ENCODE peak calls at places on chromosomes 13 and 19, in seven cellular contexts. One of them, this sample, is unnamed.

GRCh38 chr19:18232540-18233223 is 6.4 kb upstream of the PDE4C start:
- DNase-seq in hypothalamus: no peak
- DNase-seq in stimulated activated CD8-positive, alpha-beta memory T cell treated with anti-CD3 and anti-CD28 coated beads, Interleukin-7, amount 100 ng/mL, for 4 hours: no peak
- DNase-seq in HuH-7.5: peak; percentile 80
- DNase-seq in GM12864: no peak
- DNase-seq in heart right ventricle: no peak
- DNase-seq in Daoy: no peak
- DNase-seq in this sample: no peak

GRCh38 chr13:110576736-110577476 is 15.4 kb upstream of the RAB20 start:
- DNase-seq in hypothalamus: no peak
- DNase-seq in stimulated activated CD8-positive, alpha-beta memory T cell treated with anti-CD3 and anti-CD28 coated beads, Interleukin-7, amount 100 ng/mL, for 4 hours: no peak
- DNase-seq in HuH-7.5: no peak
- DNase-seq in GM12864: no peak
- DNase-seq in heart right ventricle: no peak
- DNase-seq in Daoy: no peak
- DNase-seq in this sample: no peak

GRCh38 chr19:6694147-6694815 is 24.3 kb upstream of the TNFSF14 start:
- DNase-seq in hypothalamus: no peak
- DNase-seq in stimulated activated CD8-positive, alpha-beta memory T cell treated with anti-CD3 and anti-CD28 coated beads, Interleukin-7, amount 100 ng/mL, for 4 hours: no peak
- DNase-seq in HuH-7.5: no peak
- DNase-seq in GM12864: no peak
- DNase-seq in heart right ventricle: no peak
- DNase-seq in Daoy: no peak
- DNase-seq in this sample: no peak

GRCh38 chr13:94824601-94825000 is 112.3 kb upstream of the SOX21 start:
- DNase-seq in hypothalamus: no peak
- DNase-seq in stimulated activated CD8-positive, alpha-beta memory T cell treated with anti-CD3 and anti-CD28 coated beads, Interleukin-7, amount 100 ng/mL, for 4 hours: no peak
- DNase-seq in HuH-7.5: no peak
- DNase-seq in GM12864: no peak
- DNase-seq in heart right ventricle: no peak
- DNase-seq in Daoy: no peak
- DNase-seq in this sample: no peak

GRCh38 chr19:29624489-29625210 is 18.6 kb downstream of the POP4 start:
- DNase-seq in hypothalamus: no peak
- DNase-seq in stimulated activated CD8-positive, alpha-beta memory T cell treated with anti-CD3 and anti-CD28 coated beads, Interleukin-7, amount 100 ng/mL, for 4 hours: no peak
- DNase-seq in HuH-7.5: no peak
- DNase-seq in GM12864: no peak
- DNase-seq in heart right ventricle: no peak
- DNase-seq in Daoy: peak; percentile 40
- DNase-seq in this sample: no peak

GRCh38 chr19:39828634-39829032 is 5.3 kb downstream of the DYRK1B start:
- DNase-seq in hypothalamus: no peak
- DNase-seq in stimulated activated CD8-positive, alpha-beta memory T cell treated with anti-CD3 and anti-CD28 coated beads, Interleukin-7, amount 100 ng/mL, for 4 hours: no peak
- DNase-seq in HuH-7.5: no peak
- DNase-seq in GM12864: no peak
- DNase-seq in heart right ventricle: no peak
- DNase-seq in Daoy: no peak
- DNase-seq in this sample: no peak

GRCh38 chr19:35546532-35546931 is 1.1 kb downstream of the TMEM147 start:
- DNase-seq in hypothalamus: no peak
- DNase-seq in stimulated activated CD8-positive, alpha-beta memory T cell treated with anti-CD3 and anti-CD28 coated beads, Interleukin-7, amount 100 ng/mL, for 4 hours: no peak
- DNase-seq in HuH-7.5: no peak
- DNase-seq in GM12864: no peak
- DNase-seq in heart right ventricle: no peak
- DNase-seq in Daoy: no peak
- DNase-seq in this sample: no peak

GRCh38 chr19:40549007-40549708 is 27.5 kb upstream of the SHKBP1 start:
- DNase-seq in hypothalamus: no peak
- DNase-seq in stimulated activated CD8-positive, alpha-beta memory T cell treated with anti-CD3 and anti-CD28 coated beads, Interleukin-7, amount 100 ng/mL, for 4 hours: peak; percentile 66
- DNase-seq in HuH-7.5: peak; percentile 85
- DNase-seq in GM12864: no peak
- DNase-seq in heart right ventricle: peak; percentile 37
- DNase-seq in Daoy: peak; percentile 78
- DNase-seq in this sample: peak; percentile 64

GRCh38 chr13:100625447-100625846 is 36.9 kb upstream of the GGACT start:
- DNase-seq in hypothalamus: no peak
- DNase-seq in stimulated activated CD8-positive, alpha-beta memory T cell treated with anti-CD3 and anti-CD28 coated beads, Interleukin-7, amount 100 ng/mL, for 4 hours: no peak
- DNase-seq in HuH-7.5: no peak
- DNase-seq in GM12864: no peak
- DNase-seq in heart right ventricle: no peak
- DNase-seq in Daoy: no peak
- DNase-seq in this sample: no peak

GRCh38 chr13:102877285-102877684 is 31.5 kb downstream of the ERCC5 start:
- DNase-seq in hypothalamus: no peak
- DNase-seq in stimulated activated CD8-positive, alpha-beta memory T cell treated with anti-CD3 and anti-CD28 coated beads, Interleukin-7, amount 100 ng/mL, for 4 hours: no peak
- DNase-seq in HuH-7.5: peak; percentile 8
- DNase-seq in GM12864: no peak
- DNase-seq in heart right ventricle: peak; percentile 62
- DNase-seq in Daoy: no peak
- DNase-seq in this sample: no peak

GRCh38 chr13:96172066-96172465 is 82.2 kb downstream of the HS6ST3 start:
- DNase-seq in hypothalamus: no peak
- DNase-seq in stimulated activated CD8-positive, alpha-beta memory T cell treated with anti-CD3 and anti-CD28 coated beads, Interleukin-7, amount 100 ng/mL, for 4 hours: no peak
- DNase-seq in HuH-7.5: no peak
- DNase-seq in GM12864: no peak
- DNase-seq in heart right ventricle: no peak
- DNase-seq in Daoy: no peak
- DNase-seq in this sample: no peak

GRCh38 chr19:40625406-40626120 is 24.4 kb downstream of the LTBP4 start:
- DNase-seq in hypothalamus: no peak
- DNase-seq in stimulated activated CD8-positive, alpha-beta memory T cell treated with anti-CD3 and anti-CD28 coated beads, Interleukin-7, amount 100 ng/mL, for 4 hours: no peak
- DNase-seq in HuH-7.5: no peak
- DNase-seq in GM12864: no peak
- DNase-seq in heart right ventricle: no peak
- DNase-seq in Daoy: no peak
- DNase-seq in this sample: no peak

GRCh38 chr19:54653181-54653809 is 9.5 kb upstream of the LILRB4 start:
- DNase-seq in hypothalamus: no peak
- DNase-seq in stimulated activated CD8-positive, alpha-beta memory T cell treated with anti-CD3 and anti-CD28 coated beads, Interleukin-7, amount 100 ng/mL, for 4 hours: no peak
- DNase-seq in HuH-7.5: peak; percentile 36
- DNase-seq in GM12864: no peak
- DNase-seq in heart right ventricle: no peak
- DNase-seq in Daoy: peak; percentile 32
- DNase-seq in this sample: no peak

GRCh38 chr13:24022568-24022967 is 125.3 kb upstream of the C1QTNF9B start:
- DNase-seq in hypothalamus: no peak
- DNase-seq in stimulated activated CD8-positive, alpha-beta memory T cell treated with anti-CD3 and anti-CD28 coated beads, Interleukin-7, amount 100 ng/mL, for 4 hours: no peak
- DNase-seq in HuH-7.5: no peak
- DNase-seq in GM12864: no peak
- DNase-seq in heart right ventricle: no peak
- DNase-seq in Daoy: no peak
- DNase-seq in this sample: no peak

GRCh38 chr19:18292460-18292809 is 11.0 kb upstream of the JUND start:
- DNase-seq in hypothalamus: no peak
- DNase-seq in stimulated activated CD8-positive, alpha-beta memory T cell treated with anti-CD3 and anti-CD28 coated beads, Interleukin-7, amount 100 ng/mL, for 4 hours: no peak
- DNase-seq in HuH-7.5: no peak
- DNase-seq in GM12864: no peak
- DNase-seq in heart right ventricle: no peak
- DNase-seq in Daoy: peak; percentile 26
- DNase-seq in this sample: peak; percentile 39

GRCh38 chr13:40664100-40665060 is 2.1 kb downstream of the FOXO1 start:
- DNase-seq in hypothalamus: no peak
- DNase-seq in stimulated activated CD8-positive, alpha-beta memory T cell treated with anti-CD3 and anti-CD28 coated beads, Interleukin-7, amount 100 ng/mL, for 4 hours: peak; percentile 71
- DNase-seq in HuH-7.5: peak; percentile 61
- DNase-seq in GM12864: no peak
- DNase-seq in heart right ventricle: peak; percentile 83
- DNase-seq in Daoy: peak; percentile 28
- DNase-seq in this sample: peak; percentile 75

GRCh38 chr13:32126298-32126697 is 94.7 kb downstream of the FRY start:
- DNase-seq in hypothalamus: no peak
- DNase-seq in stimulated activated CD8-positive, alpha-beta memory T cell treated with anti-CD3 and anti-CD28 coated beads, Interleukin-7, amount 100 ng/mL, for 4 hours: no peak
- DNase-seq in HuH-7.5: no peak
- DNase-seq in GM12864: no peak
- DNase-seq in heart right ventricle: no peak
- DNase-seq in Daoy: no peak
- DNase-seq in this sample: no peak

GRCh38 chr13:19818223-19818842 is 35.6 kb upstream of the PSPC1 start:
- DNase-seq in hypothalamus: no peak
- DNase-seq in stimulated activated CD8-positive, alpha-beta memory T cell treated with anti-CD3 and anti-CD28 coated beads, Interleukin-7, amount 100 ng/mL, for 4 hours: peak; percentile 7
- DNase-seq in HuH-7.5: peak; percentile 26
- DNase-seq in GM12864: no peak
- DNase-seq in heart right ventricle: no peak
- DNase-seq in Daoy: peak; percentile 15
- DNase-seq in this sample: peak; percentile 11

GRCh38 chr13:83780201-83780600 is 102.1 kb downstream of the SLITRK1 start:
- DNase-seq in hypothalamus: no peak
- DNase-seq in stimulated activated CD8-positive, alpha-beta memory T cell treated with anti-CD3 and anti-CD28 coated beads, Interleukin-7, amount 100 ng/mL, for 4 hours: no peak
- DNase-seq in HuH-7.5: no peak
- DNase-seq in GM12864: no peak
- DNase-seq in heart right ventricle: no peak
- DNase-seq in Daoy: no peak
- DNase-seq in this sample: no peak

GRCh38 chr19:35164418-35164817 is 9.9 kb downstream of the FXYD5 start:
- DNase-seq in hypothalamus: no peak
- DNase-seq in stimulated activated CD8-positive, alpha-beta memory T cell treated with anti-CD3 and anti-CD28 coated beads, Interleukin-7, amount 100 ng/mL, for 4 hours: no peak
- DNase-seq in HuH-7.5: no peak
- DNase-seq in GM12864: no peak
- DNase-seq in heart right ventricle: no peak
- DNase-seq in Daoy: peak; percentile 57
- DNase-seq in this sample: no peak

GRCh38 chr13:111210082-111210481 is 95.0 kb downstream of the ARHGEF7 start:
- DNase-seq in hypothalamus: no peak
- DNase-seq in stimulated activated CD8-positive, alpha-beta memory T cell treated with anti-CD3 and anti-CD28 coated beads, Interleukin-7, amount 100 ng/mL, for 4 hours: no peak
- DNase-seq in HuH-7.5: no peak
- DNase-seq in GM12864: no peak
- DNase-seq in heart right ventricle: no peak
- DNase-seq in Daoy: no peak
- DNase-seq in this sample: no peak

GRCh38 chr13:27523345-27524073 is 73.1 kb upstream of the MTIF3 start:
- DNase-seq in hypothalamus: no peak
- DNase-seq in stimulated activated CD8-positive, alpha-beta memory T cell treated with anti-CD3 and anti-CD28 coated beads, Interleukin-7, amount 100 ng/mL, for 4 hours: no peak
- DNase-seq in HuH-7.5: no peak
- DNase-seq in GM12864: no peak
- DNase-seq in heart right ventricle: peak; percentile 23
- DNase-seq in Daoy: no peak
- DNase-seq in this sample: no peak

GRCh38 chr13:75877092-75877491 is 241.0 kb downstream of the LMO7 start:
- DNase-seq in hypothalamus: no peak
- DNase-seq in stimulated activated CD8-positive, alpha-beta memory T cell treated with anti-CD3 and anti-CD28 coated beads, Interleukin-7, amount 100 ng/mL, for 4 hours: no peak
- DNase-seq in HuH-7.5: no peak
- DNase-seq in GM12864: no peak
- DNase-seq in heart right ventricle: no peak
- DNase-seq in Daoy: no peak
- DNase-seq in this sample: no peak

GRCh38 chr13:80033286-80033685 is 307.6 kb downstream of the SPRY2 start:
- DNase-seq in hypothalamus: no peak
- DNase-seq in stimulated activated CD8-positive, alpha-beta memory T cell treated with anti-CD3 and anti-CD28 coated beads, Interleukin-7, amount 100 ng/mL, for 4 hours: no peak
- DNase-seq in HuH-7.5: no peak
- DNase-seq in GM12864: no peak
- DNase-seq in heart right ventricle: no peak
- DNase-seq in Daoy: peak; percentile 12
- DNase-seq in this sample: no peak

GRCh38 chr19:37963190-37963947 is 56.4 kb downstream of the SIPA1L3 start:
- DNase-seq in hypothalamus: no peak
- DNase-seq in stimulated activated CD8-positive, alpha-beta memory T cell treated with anti-CD3 and anti-CD28 coated beads, Interleukin-7, amount 100 ng/mL, for 4 hours: no peak
- DNase-seq in HuH-7.5: no peak
- DNase-seq in GM12864: no peak
- DNase-seq in heart right ventricle: no peak
- DNase-seq in Daoy: peak; percentile 37
- DNase-seq in this sample: no peak

GRCh38 chr19:43407416-43408005 is 7.2 kb upstream of the TEX101 start:
- DNase-seq in hypothalamus: no peak
- DNase-seq in stimulated activated CD8-positive, alpha-beta memory T cell treated with anti-CD3 and anti-CD28 coated beads, Interleukin-7, amount 100 ng/mL, for 4 hours: no peak
- DNase-seq in HuH-7.5: no peak
- DNase-seq in GM12864: no peak
- DNase-seq in heart right ventricle: no peak
- DNase-seq in Daoy: no peak
- DNase-seq in this sample: no peak

GRCh38 chr13:61370520-61370919 is 45.1 kb downstream of the PCDH20 start:
- DNase-seq in hypothalamus: no peak
- DNase-seq in stimulated activated CD8-positive, alpha-beta memory T cell treated with anti-CD3 and anti-CD28 coated beads, Interleukin-7, amount 100 ng/mL, for 4 hours: no peak
- DNase-seq in HuH-7.5: no peak
- DNase-seq in GM12864: no peak
- DNase-seq in heart right ventricle: no peak
- DNase-seq in Daoy: no peak
- DNase-seq in this sample: no peak

GRCh38 chr19:33395561-33396550 is 22.3 kb downstream of the CEBPG start:
- DNase-seq in hypothalamus: no peak
- DNase-seq in stimulated activated CD8-positive, alpha-beta memory T cell treated with anti-CD3 and anti-CD28 coated beads, Interleukin-7, amount 100 ng/mL, for 4 hours: no peak
- DNase-seq in HuH-7.5: no peak
- DNase-seq in GM12864: no peak
- DNase-seq in heart right ventricle: no peak
- DNase-seq in Daoy: peak; percentile 53
- DNase-seq in this sample: no peak

GRCh38 chr13:59873856-59874255 is 289.9 kb downstream of the DIAPH3 start:
- DNase-seq in hypothalamus: no peak
- DNase-seq in stimulated activated CD8-positive, alpha-beta memory T cell treated with anti-CD3 and anti-CD28 coated beads, Interleukin-7, amount 100 ng/mL, for 4 hours: no peak
- DNase-seq in HuH-7.5: no peak
- DNase-seq in GM12864: no peak
- DNase-seq in heart right ventricle: no peak
- DNase-seq in Daoy: no peak
- DNase-seq in this sample: no peak

GRCh38 chr13:70893832-70894231 is 785.6 kb upstream of the KLHL1 start:
- DNase-seq in hypothalamus: no peak
- DNase-seq in stimulated activated CD8-positive, alpha-beta memory T cell treated with anti-CD3 and anti-CD28 coated beads, Interleukin-7, amount 100 ng/mL, for 4 hours: no peak
- DNase-seq in HuH-7.5: no peak
- DNase-seq in GM12864: no peak
- DNase-seq in heart right ventricle: no peak
- DNase-seq in Daoy: no peak
- DNase-seq in this sample: no peak

GRCh38 chr19:29457413-29457812 is 68.4 kb upstream of the VSTM2B start:
- DNase-seq in hypothalamus: no peak
- DNase-seq in stimulated activated CD8-positive, alpha-beta memory T cell treated with anti-CD3 and anti-CD28 coated beads, Interleukin-7, amount 100 ng/mL, for 4 hours: no peak
- DNase-seq in HuH-7.5: no peak
- DNase-seq in GM12864: no peak
- DNase-seq in heart right ventricle: no peak
- DNase-seq in Daoy: no peak
- DNase-seq in this sample: no peak

GRCh38 chr19:13905634-13906524 is at the start of the genes BRME1 and CC2D1A:
- DNase-seq in hypothalamus: peak; percentile 74
- DNase-seq in stimulated activated CD8-positive, alpha-beta memory T cell treated with anti-CD3 and anti-CD28 coated beads, Interleukin-7, amount 100 ng/mL, for 4 hours: peak; percentile 94
- DNase-seq in HuH-7.5: peak; percentile 98
- DNase-seq in GM12864: peak; percentile 73
- DNase-seq in heart right ventricle: peak; percentile 93
- DNase-seq in Daoy: peak; percentile 95
- DNase-seq in this sample: peak; percentile 93

GRCh38 chr13:39451301-39451700 is 151.7 kb downstream of the LHFPL6 start:
- DNase-seq in hypothalamus: no peak
- DNase-seq in stimulated activated CD8-positive, alpha-beta memory T cell treated with anti-CD3 and anti-CD28 coated beads, Interleukin-7, amount 100 ng/mL, for 4 hours: no peak
- DNase-seq in HuH-7.5: no peak
- DNase-seq in GM12864: no peak
- DNase-seq in heart right ventricle: peak; percentile 31
- DNase-seq in Daoy: no peak
- DNase-seq in this sample: no peak

GRCh38 chr19:13347351-13347750 is 158.9 kb downstream of the CACNA1A start:
- DNase-seq in hypothalamus: no peak
- DNase-seq in stimulated activated CD8-positive, alpha-beta memory T cell treated with anti-CD3 and anti-CD28 coated beads, Interleukin-7, amount 100 ng/mL, for 4 hours: no peak
- DNase-seq in HuH-7.5: no peak
- DNase-seq in GM12864: no peak
- DNase-seq in heart right ventricle: no peak
- DNase-seq in Daoy: no peak
- DNase-seq in this sample: no peak

GRCh38 chr13:94427313-94427712 is 52.2 kb downstream of the DCT start:
- DNase-seq in hypothalamus: no peak
- DNase-seq in stimulated activated CD8-positive, alpha-beta memory T cell treated with anti-CD3 and anti-CD28 coated beads, Interleukin-7, amount 100 ng/mL, for 4 hours: no peak
- DNase-seq in HuH-7.5: no peak
- DNase-seq in GM12864: no peak
- DNase-seq in heart right ventricle: no peak
- DNase-seq in Daoy: no peak
- DNase-seq in this sample: no peak

GRCh38 chr19:3708207-3708931 is at the start of gene TJP3:
- DNase-seq in hypothalamus: no peak
- DNase-seq in stimulated activated CD8-positive, alpha-beta memory T cell treated with anti-CD3 and anti-CD28 coated beads, Interleukin-7, amount 100 ng/mL, for 4 hours: no peak
- DNase-seq in HuH-7.5: peak; percentile 83
- DNase-seq in GM12864: no peak
- DNase-seq in heart right ventricle: no peak
- DNase-seq in Daoy: peak; percentile 40
- DNase-seq in this sample: no peak

GRCh38 chr19:55342044-55342531 is 2.4 kb downstream of the KMT5C start:
- DNase-seq in hypothalamus: no peak
- DNase-seq in stimulated activated CD8-positive, alpha-beta memory T cell treated with anti-CD3 and anti-CD28 coated beads, Interleukin-7, amount 100 ng/mL, for 4 hours: no peak
- DNase-seq in HuH-7.5: no peak
- DNase-seq in GM12864: no peak
- DNase-seq in heart right ventricle: no peak
- DNase-seq in Daoy: no peak
- DNase-seq in this sample: no peak